ENCODE peak calls at places on chromosomes 4 and X, in ten cellular contexts. X is neural progenitor cell; A is nephron progenitor cell; L is NCI-H2029; V is posterior cingulate gyrus; P is activated CD8-positive, alpha-beta T cell treated with anti-CD3 and anti-CD28 coated beads, Interleukin-2, amount 10 ng/mL, durations not matched to agents 7 days and 5 days; G is kidney; T is PC-3; Z is foreskin fibroblast; B is GM04504. O is an unnamed sample.
A peak's percentile ranks its signal among the peaks of the same experiment; 100 is the strongest.

GRCh38 chr4:48112017-48112667 is 21.9 kb downstream of the TXK start:
- DNase-seq in X (no peak), A (no peak), L (no peak), V (no peak), P (no peak), G (no peak), T (peak; percentile 40), Z (peak; percentile 60), B (no peak), O (no peak)

GRCh38 chr4:158813113-158813512 is 44.3 kb downstream of the FNIP2 start:
- DNase-seq in X (no peak), A (no peak), L (no peak), V (no peak), P (no peak), G (no peak), T (no peak), Z (no peak), B (no peak), O (no peak)

GRCh38 chr4:142350886-142351285 is 495.2 kb downstream of the INPP4B start:
- DNase-seq in X (no peak), A (no peak), L (peak; percentile 87), V (no peak), P (no peak), G (no peak), T (peak; percentile 67), Z (peak; percentile 49), B (no peak), O (no peak)

GRCh38 chr4:142846729-142847606 is 867 bp upstream of the INPP4B start:
- DNase-seq in X (peak; percentile 67), A (peak; percentile 45), L (peak; percentile 44), V (peak; percentile 48), P (peak; percentile 84), G (peak; percentile 79), T (peak; percentile 90), Z (peak; percentile 57), B (no peak), O (peak; percentile 3)

GRCh38 chr4:171203425-171203824 is 609.8 kb upstream of the GALNTL6 start:
- DNase-seq in X (no peak), A (no peak), L (no peak), V (no peak), P (no peak), G (no peak), T (peak; percentile 47), Z (peak; percentile 2), B (peak; percentile 36), O (no peak)

GRCh38 chrX:43808231-43808630 is 74.0 kb downstream of the MAOB start:
- DNase-seq in X (no peak), A (no peak), L (no peak), V (no peak), P (no peak), G (no peak), T (no peak), Z (peak; percentile 40), B (no peak), O (no peak)

GRCh38 chr4:17721496-17722360 is 59.7 kb downstream of the FAM184B start:
- DNase-seq in X (no peak), A (no peak), L (no peak), V (no peak), P (no peak), G (no peak), T (peak; percentile 64), Z (peak; percentile 78), B (peak; percentile 57), O (no peak)

GRCh38 chrX:134692990-134693389 is 34.7 kb upstream of the PLAC1 start:
- DNase-seq in X (no peak), A (no peak), L (no peak), V (no peak), P (no peak), G (no peak), T (peak; percentile 74), Z (peak; percentile 74), B (peak; percentile 54), O (no peak)

GRCh38 chr4:7807351-7807921 is 132.2 kb downstream of the AFAP1 start:
- DNase-seq in X (no peak), A (no peak), L (no peak), V (no peak), P (no peak), G (peak; percentile 76), T (no peak), Z (no peak), B (no peak), O (no peak)

GRCh38 chrX:15493118-15494082 is at the start of gene PIR:
- DNase-seq in X (peak; percentile 98), A (peak; percentile 93), L (peak; percentile 53), V (peak; percentile 76), P (peak; percentile 49), G (peak; percentile 93), T (peak; percentile 92), Z (peak; percentile 88), B (peak; percentile 58), O (peak; percentile 91)

GRCh38 chrX:12973561-12974216 is 1.2 kb upstream of the TMSB4X start:
- DNase-seq in X (peak; percentile 5), A (no peak), L (no peak), V (no peak), P (peak; percentile 72), G (no peak), T (no peak), Z (no peak), B (no peak), O (peak; percentile 89)

GRCh38 chrX:69387559-69388487 is 116.3 kb upstream of the NALF2 start:
- DNase-seq in X (peak; percentile 92), A (peak; percentile 83), L (no peak), V (no peak), P (peak; percentile 40), G (no peak), T (peak; percentile 48), Z (peak; percentile 33), B (peak; percentile 7), O (peak; percentile 17)

GRCh38 chrX:148501121-148502066 is 977 bp downstream of the AFF2 start:
- DNase-seq in X (peak; percentile 55), A (peak; percentile 49), L (no peak), V (no peak), P (peak; percentile 31), G (peak; percentile 67), T (no peak), Z (peak; percentile 2), B (no peak), O (peak; percentile 0)

GRCh38 chr4:16836324-16836723 is 62.1 kb downstream of the LDB2 start:
- DNase-seq in X (no peak), A (no peak), L (no peak), V (no peak), P (no peak), G (no peak), T (no peak), Z (no peak), B (no peak), O (no peak)

GRCh38 chr4:36082817-36083216 is 161.5 kb downstream of the ARAP2 start:
- DNase-seq in X (no peak), A (no peak), L (no peak), V (no peak), P (no peak), G (no peak), T (no peak), Z (no peak), B (no peak), O (no peak)

GRCh38 chr4:61520176-61520575 is 320.1 kb downstream of the ADGRL3 start:
- DNase-seq in X (no peak), A (no peak), L (no peak), V (no peak), P (no peak), G (no peak), T (no peak), Z (no peak), B (no peak), O (no peak)

GRCh38 chr4:10045481-10045880 is 24.2 kb upstream of the SLC2A9 start:
- DNase-seq in X (no peak), A (no peak), L (no peak), V (no peak), P (no peak), G (no peak), T (peak; percentile 6), Z (peak; percentile 22), B (no peak), O (no peak)

O was measured in NCI-H146.